ENCODE peak calls at places on chromosomes 3 and 15, in nine cellular contexts. I is upper lobe of left lung, G is neuronal stem cell, P is psoas muscle, B is ovary, L is sigmoid colon, C is A549, K is upper lobe of right lung, U is RWPE1. X is an unnamed sample.

GRCh38 chr15:27232876-27233275 is 261.9 kb downstream of the GABRG3 start:
- DNase-seq in I (no peak), G (no peak), P (no peak), B (no peak), L (no peak), C (no peak), K (no peak), U (no peak), X (no peak)

GRCh38 chr3:171446801-171447578 is 13.2 kb downstream of the TNIK start:
- DNase-seq in I (no peak), G (no peak), P (no peak), B (no peak), L (no peak), C (peak), K (no peak), U (peak), X (no peak)

GRCh38 chr15:50124557-50125080 is 5.6 kb upstream of the ATP8B4 start:
- DNase-seq in I (no peak), G (no peak), P (no peak), B (no peak), L (no peak), C (no peak), K (no peak), U (no peak), X (no peak)

GRCh38 chr15:60471314-60471713 is 7.6 kb downstream of the ICE2 start:
- DNase-seq in I (no peak), G (no peak), P (no peak), B (no peak), L (no peak), C (no peak), K (no peak), U (no peak), X (no peak)

GRCh38 chr15:62769604-62770003 is 272.9 kb upstream of the TPM1 start:
- DNase-seq in I (no peak), G (no peak), P (no peak), B (no peak), L (no peak), C (no peak), K (no peak), U (peak), X (no peak)

GRCh38 chr15:90190606-90191343 is 10.4 kb upstream of the SEMA4B start:
- DNase-seq in I (no peak), G (no peak), P (no peak), B (no peak), L (no peak), C (no peak), K (no peak), U (peak), X (peak)

GRCh38 chr3:67349551-67350174 is 304.7 kb downstream of the SUCLG2 start:
- DNase-seq in I (no peak), G (no peak), P (no peak), B (no peak), L (no peak), C (no peak), K (no peak), U (no peak), X (no peak)

GRCh38 chr3:31880020-31880419 is 101.0 kb downstream of the OSBPL10 start:
- DNase-seq in I (peak), G (no peak), P (no peak), B (no peak), L (no peak), C (no peak), K (peak), U (no peak), X (no peak)

GRCh38 chr3:51687472-51688205 is 16.6 kb downstream of the TEX264 start:
- DNase-seq in I (no peak), G (no peak), P (no peak), B (no peak), L (no peak), C (no peak), K (no peak), U (peak), X (no peak)

GRCh38 chr3:148162132-148162531 is 535.6 kb upstream of the AGTR1 start:
- DNase-seq in I (no peak), G (no peak), P (no peak), B (no peak), L (no peak), C (no peak), K (no peak), U (no peak), X (no peak)

GRCh38 chr3:134346744-134347143 is 27.5 kb downstream of the AMOTL2 start:
- DNase-seq in I (no peak), G (no peak), P (no peak), B (no peak), L (no peak), C (no peak), K (no peak), U (no peak), X (peak)

GRCh38 chr3:139204756-139205155 is 139.1 kb upstream of the MRPS22 start:
- DNase-seq in I (no peak), G (no peak), P (no peak), B (no peak), L (no peak), C (no peak), K (no peak), U (no peak), X (no peak)

GRCh38 chr3:57893668-57894067 is 114.6 kb upstream of the FLNB start:
- DNase-seq in I (no peak), G (no peak), P (no peak), B (no peak), L (no peak), C (no peak), K (no peak), U (no peak), X (no peak)

GRCh38 chr3:38524141-38524739 is 28.1 kb downstream of the EXOG start:
- DNase-seq in I (no peak), G (no peak), P (no peak), B (no peak), L (no peak), C (no peak), K (no peak), U (no peak), X (no peak)

GRCh38 chr15:81410318-81410753 is 36.3 kb upstream of the TMC3 start:
- DNase-seq in I (peak), G (peak), P (peak), B (peak), L (peak), C (peak), K (no peak), U (peak), X (peak)

GRCh38 chr15:52787123-52787503 is 3.0 kb downstream of the ONECUT1 start:
- DNase-seq in I (no peak), G (no peak), P (no peak), B (no peak), L (no peak), C (no peak), K (no peak), U (no peak), X (no peak)

GRCh38 chr3:126721246-126721645 is 17.2 kb downstream of the CHCHD6 start:
- DNase-seq in I (no peak), G (no peak), P (no peak), B (no peak), L (no peak), C (no peak), K (no peak), U (no peak), X (no peak)
- H3K27ac ChIP-seq in I (no peak), G (no peak), P (no peak), B (no peak), L (no peak), C (no peak), K (no peak), U (no peak), X (no peak)

GRCh38 chr15:24848050-24848449 is 106.7 kb upstream of the SNRPN start:
- DNase-seq in I (no peak), G (no peak), P (peak), B (peak), L (peak), C (peak), K (no peak), U (no peak), X (no peak)
- H3K27ac ChIP-seq in I (no peak), G (peak), P (no peak), B (no peak), L (peak), C (no peak), K (no peak), U (no peak), X (no peak)

DNA sequence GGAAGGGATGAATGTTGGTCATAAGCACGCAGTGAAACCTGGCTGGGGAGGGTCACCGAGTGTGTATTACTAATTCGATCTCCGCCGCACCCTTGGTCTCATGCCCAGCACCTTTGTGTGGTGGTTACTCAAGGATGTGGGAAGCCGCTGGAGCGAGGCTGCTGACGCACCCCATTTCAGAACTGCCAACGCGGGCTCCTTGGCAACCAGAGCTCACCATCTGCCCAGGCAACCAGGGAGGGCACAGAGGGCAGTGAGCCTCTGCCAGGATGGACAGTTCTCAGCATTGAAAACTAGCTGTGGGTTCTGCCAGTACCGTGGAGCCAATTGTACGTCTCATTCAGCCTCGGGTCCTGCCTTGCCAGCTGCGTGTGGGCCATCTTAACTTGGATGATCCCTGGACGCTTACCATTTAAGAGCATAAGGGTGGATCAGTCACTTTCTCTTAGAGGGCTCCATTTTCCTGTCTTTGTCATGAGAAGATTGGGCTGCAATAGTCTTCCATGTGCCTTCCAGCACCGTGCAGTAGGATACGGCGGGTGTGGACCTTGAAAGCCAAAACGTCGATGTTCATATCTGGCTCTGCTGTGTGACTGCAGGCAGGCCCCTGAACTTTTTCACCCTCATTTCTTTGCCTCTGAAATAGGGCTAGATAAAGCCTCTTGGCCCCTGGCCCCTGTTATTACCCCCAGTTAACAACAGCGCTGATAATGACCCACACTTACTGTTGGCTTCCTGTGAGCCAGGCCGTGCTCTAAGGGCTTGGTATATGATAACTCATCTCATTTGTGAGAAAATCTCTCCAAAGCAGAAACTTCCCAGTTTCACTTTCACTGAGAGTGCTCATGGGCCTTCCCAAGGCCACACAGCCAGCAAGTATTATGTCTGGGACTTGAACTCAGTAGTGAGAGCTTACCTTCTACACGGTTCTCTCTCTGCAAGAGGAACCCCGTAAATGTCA is 238.8 kb downstream of the OPA1 start:
- DNase-seq in I (no peak), G (no peak), P (peak), B (no peak), L (no peak), C (no peak), K (no peak), U (peak), X (peak)
- H3K27ac ChIP-seq in I (no peak), G (no peak), P (no peak), B (no peak), L (no peak), C (no peak), K (no peak), U (peak), X (peak)

GRCh38 chr15:40938530-40938870 is 9.4 kb downstream of the DLL4 start:
- DNase-seq in I (no peak), G (no peak), P (no peak), B (no peak), L (no peak), C (no peak), K (no peak), U (no peak), X (no peak)
- H3K27ac ChIP-seq in I (peak), G (no peak), P (no peak), B (no peak), L (no peak), C (peak), K (peak), U (no peak), X (no peak)

X was measured in suprapubic skin.